ENCODE peak calls at places on chromosomes 1 and 21, in six cellular contexts. X is GM03348; M is SJSA1; Q is NCI-H446 treated with DMSO at 0.1 percent for 48 hours; B is breast epithelium; I is activated T-cell treated with anti-CD3 and anti-CD28 coated beads, Interleukin-2, amount 50 U/mL, for 72 hours. Z is an unnamed sample.

GRCh38 chr21:35921471-35921870 is 138.9 kb downstream of the SETD4 start:
- DNase-seq in B (no peak), M (no peak), X (no peak), I (no peak), Q (no peak), Z (no peak)

GRCh38 chr1:157700305-157700704 is 264 bp downstream of the FCRL3 start:
- DNase-seq in B (no peak), I (no peak), Q (no peak), X (no peak), M (no peak), Z (no peak)

GRCh38 chr1:226123212-226123560 is 60.7 kb downstream of the H3-3A start:
- DNase-seq in M (no peak), I (no peak), B (no peak), Q (no peak), X (no peak), Z (no peak)

GRCh38 chr1:96253281-96254035 is 468.1 kb upstream of the PTBP2 start:
- DNase-seq in M (no peak), I (no peak), Q (no peak), B (no peak), X (peak), Z (no peak)

GRCh38 chr1:200207711-200208126 is 180.2 kb downstream of the NR5A2 start:
- DNase-seq in B (no peak), I (peak), X (no peak), M (no peak), Q (no peak), Z (no peak)

GRCh38 chr1:169307176-169307575 is 60.4 kb downstream of the NME7 start:
- DNase-seq in Q (no peak), M (no peak), X (no peak), B (no peak), I (no peak), Z (no peak)

GRCh38 chr1:34754878-34755637 is at the start of gene GJB5:
- DNase-seq in Q (no peak), B (no peak), X (no peak), M (no peak), I (no peak), Z (no peak)

GRCh38 chr1:19273106-19273843 is 15.3 kb downstream of the AKR7A3 start:
- DNase-seq in X (no peak), B (no peak), I (no peak), M (no peak), Q (no peak), Z (no peak)

GRCh38 chr21:38321568-38321967 is 64.8 kb downstream of the KCNJ15 start:
- DNase-seq in M (no peak), Q (peak), X (peak), I (no peak), B (no peak), Z (no peak)

GRCh38 chr21:35932232-35932911 is 128.0 kb downstream of the SETD4 start:
- DNase-seq in I (peak), X (peak), Q (no peak), M (peak), B (no peak), Z (no peak)

GRCh38 chr21:35646606-35647005 is 413.7 kb downstream of the SETD4 start:
- DNase-seq in Q (no peak), B (no peak), M (no peak), X (peak), I (no peak), Z (no peak)

GRCh38 chr1:168488153-168488552 is 55.6 kb downstream of the XCL2 start:
- DNase-seq in X (peak), B (no peak), M (no peak), I (no peak), Q (peak), Z (no peak)

GRCh38 chr1:22745675-22746585 is 35.3 kb downstream of the EPHB2 start:
- DNase-seq in M (peak), B (no peak), Q (no peak), I (no peak), X (peak), Z (no peak)

GRCh38 chr1:55584521-55585401 is 369.6 kb upstream of the USP24 start:
- DNase-seq in M (no peak), Q (peak), X (peak), B (no peak), I (no peak), Z (peak)

GRCh38 chr1:39819091-39819812 is 30.6 kb upstream of the BMP8B start:
- DNase-seq in B (no peak), M (no peak), Q (no peak), X (no peak), I (no peak), Z (no peak)

GRCh38 chr1:19310061-19310460 is 1.9 kb downstream of the AKR7A2 start:
- DNase-seq in M (no peak), B (no peak), I (no peak), Q (no peak), X (no peak), Z (no peak)

GRCh38 chr1:3481836-3482589 is 27.5 kb downstream of the ARHGEF16 start:
- DNase-seq in B (peak), I (no peak), M (no peak), Q (no peak), X (no peak), Z (no peak)